ENCODE peak calls at places on chromosome 12, in ten cellular contexts. V, F, S, L, W, K, T, Y, U and Z are unnamed samples. For H3K4me1 and H3K27me3, the result is how much of the 10 kb centered on the place peaks cover.

GRCh38 chr12:89355243-89356068 is 3.2 kb upstream of the DUSP6 start:
- DNase-seq in V (no peak), F (no peak), S (no peak), L (no peak), W (peak), K (no peak), T (no peak), Y (no peak), U (no peak), Z (no peak)

GRCh38 chr12:9711664-9712063 is 21.2 kb downstream of the CLECL1 start:
- DNase-seq in V (no peak), F (no peak), S (no peak), L (no peak), W (no peak), K (no peak), T (no peak), Y (no peak), U (peak), Z (no peak)

GRCh38 chr12:93144109-93144508 is 215.0 kb upstream of the EEA1 start:
- DNase-seq in V (no peak), F (no peak), S (no peak), L (no peak), W (no peak), K (no peak), T (no peak), Y (peak), U (no peak), Z (peak)

GRCh38 chr12:95608252-95609033 is 57.2 kb upstream of the USP44 start:
- DNase-seq in V (peak), F (no peak), S (peak), L (peak), W (no peak), K (no peak), T (no peak), Y (peak), U (peak), Z (peak)

GRCh38 chr12:93237235-93237915 is 140.3 kb upstream of the NUDT4 start:
- DNase-seq in V (peak), F (no peak), S (peak), L (no peak), W (no peak), K (no peak), T (no peak), Y (no peak), U (no peak), Z (no peak)

GRCh38 chr12:3538691-3539030 is 47.7 kb downstream of the PRMT8 start:
- DNase-seq in V (no peak), F (no peak), S (no peak), L (peak), W (no peak), K (no peak), T (no peak), Y (no peak), U (no peak), Z (no peak)

GRCh38 chr12:89135976-89136634 is 216.2 kb downstream of the DUSP6 start:
- DNase-seq in V (no peak), F (no peak), S (no peak), L (no peak), W (no peak), K (no peak), T (no peak), Y (peak), U (no peak), Z (no peak)

GRCh38 chr12:94604299-94604698 is 46.1 kb downstream of the TMCC3 start:
- DNase-seq in V (no peak), F (no peak), S (no peak), L (no peak), W (no peak), K (no peak), T (no peak), Y (no peak), U (no peak), Z (no peak)

GRCh38 chr12:54280401-54281260 is at the start of gene HNRNPA1:
- DNase-seq in V (peak), F (peak), S (peak), L (peak), W (peak), K (peak), T (peak), Y (peak), U (peak), Z (peak)
- H3K4me1 ChIP-seq in V (under half), F (half or more), S (half or more), L (under half), W (under half), K (half or more), T (under half), Y (under half), U (under half), Z (under half)

DNA sequence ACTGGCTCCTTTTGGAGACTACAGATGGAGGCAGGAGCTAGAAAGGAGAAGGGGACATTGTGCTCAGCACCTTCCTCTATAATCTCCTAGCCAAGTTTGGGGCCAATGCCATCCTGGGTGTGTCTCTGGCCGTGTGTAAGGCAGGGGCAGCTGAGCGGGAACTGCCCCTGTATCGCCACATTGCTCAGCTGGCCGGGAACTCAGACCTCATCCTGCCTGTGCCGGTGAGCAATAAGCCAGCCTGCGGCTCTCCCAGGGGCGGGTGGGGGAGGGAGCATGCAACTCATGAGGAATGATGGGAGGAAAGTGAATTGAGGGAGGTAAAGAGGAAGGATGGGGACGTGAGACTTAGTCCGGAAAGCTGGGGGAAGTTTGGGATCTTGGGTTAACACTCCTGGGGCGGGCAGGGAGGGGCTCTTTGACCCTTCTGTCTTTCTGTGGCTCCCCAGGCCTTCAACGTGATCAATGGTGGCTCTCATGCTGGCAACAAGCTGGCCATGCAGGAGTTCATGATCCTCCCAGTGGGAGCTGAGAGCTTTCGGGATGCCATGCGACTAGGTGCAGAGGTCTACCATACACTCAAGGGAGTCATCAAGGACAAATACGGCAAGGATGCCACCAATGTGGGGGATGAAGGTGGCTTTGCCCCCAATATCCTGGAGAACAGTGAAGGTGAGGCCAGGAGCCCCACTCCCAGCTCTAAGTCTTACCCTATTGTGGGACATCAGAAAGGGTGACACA is 3.3 kb downstream of the ENO2 start:
- DNase-seq in V (no peak), F (peak), S (peak), L (no peak), W (no peak), K (no peak), T (no peak), Y (no peak), U (peak), Z (no peak)
- H3K27me3 ChIP-seq in V (under half), F (under half), S (under half), L (under half), W (under half), K (under half), T (under half), Y (under half), U (under half), Z (under half)

GRCh38 chr12:111441107-111441928 is 35.6 kb downstream of the SH2B3 start:
- DNase-seq in V (no peak), F (peak), S (peak), L (peak), W (no peak), K (no peak), T (no peak), Y (no peak), U (no peak), Z (no peak)
- H3K4me1 ChIP-seq in V (under half), F (half or more), S (under half), L (under half), W (under half), K (half or more), T (under half), Y (under half), U (under half), Z (under half)

DNA sequence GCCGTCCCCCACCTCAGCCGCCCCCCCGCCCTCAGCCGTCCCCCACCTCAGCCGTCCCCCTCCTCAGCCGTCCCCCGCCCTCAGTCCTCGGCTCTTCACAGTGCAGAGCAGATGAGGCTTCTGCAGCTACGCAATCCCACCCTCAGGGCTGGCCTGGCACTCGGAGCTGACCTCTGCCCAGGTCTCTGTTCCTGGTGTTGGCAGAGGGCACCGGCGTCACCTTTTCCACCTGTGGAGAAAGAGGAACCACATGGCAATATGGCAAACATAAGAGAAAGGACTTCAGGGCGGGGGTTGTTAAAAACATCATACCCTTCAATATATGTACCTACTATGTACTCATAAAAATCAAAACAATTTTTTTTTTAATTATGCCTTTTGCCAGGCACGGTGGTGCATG is 45.8 kb downstream of the MLXIP start:
- DNase-seq in V (no peak), F (peak), S (no peak), L (no peak), W (no peak), K (no peak), T (no peak), Y (no peak), U (no peak), Z (no peak)
- H3K27me3 ChIP-seq in V (under half), F (under half), S (under half), L (under half), W (under half), K (under half), T (under half), Y (under half), U (under half), Z (under half)

DNA sequence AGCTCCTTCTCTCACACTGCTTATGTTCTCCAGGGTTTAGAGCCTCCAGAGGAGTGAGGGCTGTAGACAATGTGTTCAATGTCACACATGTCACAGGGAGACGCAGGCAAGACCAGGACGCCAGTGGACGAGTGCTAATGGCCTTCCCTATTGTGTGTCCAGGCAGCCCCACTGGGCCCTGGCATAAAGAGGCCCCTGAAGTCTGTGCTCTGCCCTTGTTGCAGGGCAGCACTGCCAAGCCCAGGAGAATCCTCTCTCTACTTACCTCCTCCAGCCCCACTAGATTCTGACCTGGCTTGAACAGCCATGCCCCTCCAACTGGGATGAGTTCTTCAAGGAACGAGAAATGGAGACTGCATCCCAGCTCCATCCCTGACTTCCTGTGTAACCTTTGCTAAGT is 24.8 kb upstream of the TMEM106C start:
- DNase-seq in V (no peak), F (no peak), S (no peak), L (peak), W (no peak), K (no peak), T (no peak), Y (no peak), U (no peak), Z (no peak)
- H3K4me1 ChIP-seq in V (under half), F (under half), S (under half), L (under half), W (under half), K (under half), T (under half), Y (under half), U (under half), Z (under half)

GRCh38 chr12:52575256-52575655 is 1.6 kb upstream of the KRT74 start:
- DNase-seq in V (no peak), F (peak), S (peak), L (no peak), W (no peak), K (no peak), T (no peak), Y (no peak), U (no peak), Z (no peak)

GRCh38 chr12:52575948-52576347 is 2.3 kb upstream of the KRT74 start:
- DNase-seq in V (no peak), F (peak), S (peak), L (no peak), W (no peak), K (no peak), T (no peak), Y (no peak), U (no peak), Z (no peak)

GRCh38 chr12:52570511-52570910 is 3.1 kb downstream of the KRT74 start:
- DNase-seq in V (no peak), F (peak), S (no peak), L (no peak), W (no peak), K (no peak), T (no peak), Y (no peak), U (no peak), Z (no peak)

GRCh38 chr12:52573743-52574142 is at the start of gene KRT74:
- DNase-seq in V (no peak), F (peak), S (no peak), L (no peak), W (no peak), K (no peak), T (no peak), Y (no peak), U (no peak), Z (no peak)

GRCh38 chr12:52573306-52573705 is 337 bp downstream of the KRT74 start:
- DNase-seq in V (no peak), F (peak), S (peak), L (no peak), W (no peak), K (no peak), T (no peak), Y (no peak), U (no peak), Z (no peak)
- H3K27me3 ChIP-seq in V (under half), F (under half), S (under half), L (under half), W (under half), K (under half), T (under half), Y (under half), U (under half), Z (under half)

DNA sequence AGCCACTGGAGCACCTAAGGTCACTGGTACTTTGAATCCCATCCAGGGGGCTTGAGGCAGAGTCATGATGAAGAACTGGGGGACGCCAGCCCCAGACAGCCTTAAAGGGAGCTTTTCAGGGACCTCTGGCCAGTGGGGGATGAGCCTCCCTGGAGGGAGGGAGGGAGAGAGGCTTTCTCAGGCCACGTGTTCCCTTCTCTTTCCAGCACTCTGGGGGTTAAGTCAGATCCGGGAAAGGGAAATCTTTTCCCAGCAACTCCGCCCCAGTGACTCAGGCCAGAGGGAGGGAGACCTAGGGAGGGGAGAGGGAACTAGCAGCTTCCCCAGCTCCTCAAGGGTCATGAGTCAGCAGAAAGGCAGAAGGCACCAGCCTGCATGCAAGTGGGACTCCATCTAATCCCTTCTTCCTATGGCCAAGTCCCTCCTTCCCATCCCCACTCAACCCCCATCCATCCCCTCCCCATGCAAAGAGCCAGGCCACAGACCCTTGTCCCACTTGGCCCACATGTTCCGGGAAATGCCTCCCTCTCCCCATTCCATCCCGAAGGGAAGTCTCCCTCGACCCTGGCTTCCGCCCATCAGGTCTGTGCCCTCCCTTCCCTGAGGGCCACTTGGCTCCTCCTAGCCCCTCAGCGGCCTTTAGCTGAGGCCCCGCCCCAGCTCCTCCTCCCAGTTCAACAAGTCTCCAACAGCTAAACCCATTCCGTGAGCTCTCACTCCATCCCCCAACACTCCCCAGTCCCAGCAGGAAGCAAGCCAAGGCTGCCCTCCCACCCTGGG is 5.6 kb downstream of the TNFRSF1A start:
- DNase-seq in V (peak), F (peak), S (peak), L (peak), W (peak), K (peak), T (peak), Y (peak), U (peak), Z (peak)
- H3K4me1 ChIP-seq in V (under half), F (half or more), S (half or more), L (under half), W (under half), K (half or more), T (under half), Y (half or more), U (half or more), Z (half or more)

GRCh38 chr12:109716512-109717389 is 3.1 kb downstream of the FAM222A start:
- DNase-seq in V (no peak), F (no peak), S (no peak), L (no peak), W (no peak), K (peak), T (no peak), Y (no peak), U (no peak), Z (no peak)
- H3K27me3 ChIP-seq in V (under half), F (under half), S (under half), L (under half), W (under half), K (under half), T (under half), Y (under half), U (half or more), Z (under half)

GRCh38 chr12:57835366-57836288 is 10.9 kb downstream of the CTDSP2 start:
- DNase-seq in V (no peak), F (no peak), S (no peak), L (no peak), W (no peak), K (no peak), T (no peak), Y (no peak), U (no peak), Z (no peak)

GRCh38 chr12:57832966-57833365 is 13.6 kb downstream of the CTDSP2 start:
- DNase-seq in V (no peak), F (no peak), S (peak), L (no peak), W (no peak), K (no peak), T (no peak), Y (no peak), U (peak), Z (no peak)

GRCh38 chr12:57833672-57834071 is 12.9 kb downstream of the CTDSP2 start:
- DNase-seq in V (no peak), F (no peak), S (no peak), L (no peak), W (no peak), K (no peak), T (no peak), Y (no peak), U (no peak), Z (no peak)

GRCh38 chr12:57836442-57837375 is 9.8 kb downstream of the CTDSP2 start:
- DNase-seq in V (peak), F (no peak), S (peak), L (peak), W (no peak), K (peak), T (no peak), Y (peak), U (peak), Z (no peak)

DNA sequence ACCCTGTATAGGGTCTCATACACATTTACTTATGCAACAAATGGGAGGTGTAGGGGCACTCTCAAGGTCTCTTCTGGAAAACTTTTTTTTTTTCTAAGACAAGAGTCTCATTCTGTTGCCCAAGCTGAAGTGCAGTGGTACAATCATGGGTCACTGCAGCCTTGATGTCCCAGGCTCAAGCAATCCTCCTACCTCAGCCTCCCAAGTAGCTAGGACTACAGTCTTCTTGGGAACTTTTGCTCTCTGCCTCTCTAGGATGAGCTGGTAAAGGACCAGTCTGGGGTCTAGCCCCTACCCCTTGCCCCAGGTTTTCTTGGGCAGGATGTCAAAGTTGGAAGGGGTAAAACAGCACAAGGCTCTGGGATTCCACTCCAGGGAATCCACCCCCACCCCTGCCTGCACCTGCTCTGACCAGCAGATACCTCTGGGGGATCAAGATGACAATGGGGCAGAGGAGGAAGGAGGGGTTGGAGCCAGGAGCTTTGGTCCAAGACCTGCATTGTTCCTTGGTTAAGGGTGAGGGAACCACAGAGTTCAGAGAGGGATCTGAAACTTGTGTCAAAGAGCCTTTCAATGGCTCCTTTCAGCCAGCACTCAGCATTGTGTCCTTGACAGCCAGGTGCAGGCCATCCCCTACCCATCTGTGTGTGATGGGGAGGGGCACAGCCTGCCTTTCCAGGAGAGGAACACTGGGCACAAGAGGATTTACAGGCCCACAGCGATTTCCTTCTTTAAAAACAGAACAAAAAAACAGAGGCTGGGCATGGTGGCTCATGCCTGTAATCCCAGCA is 12.2 kb downstream of the CTDSP2 start:
- DNase-seq in V (no peak), F (no peak), S (no peak), L (no peak), W (no peak), K (no peak), T (no peak), Y (no peak), U (peak), Z (no peak)
- H3K4me1 ChIP-seq in V (half or more), F (half or more), S (half or more), L (under half), W (under half), K (half or more), T (under half), Y (under half), U (half or more), Z (under half)